ENCODE peak calls at places on chromosomes 4 and X, in four cellular contexts. O is K562, Q is HepG2, I is SK-N-SH. Z is an unnamed sample.

GRCh38 chrX:16750136-16750535 is 30.7 kb downstream of the SYAP1 start:
- DNase-seq in I (no peak), Q (no peak), O (no peak), Z (no peak)

GRCh38 chrX:45347877-45348675 is 147.4 kb upstream of the DIPK2B start:
- DNase-seq in I (no peak), O (no peak), Q (no peak), Z (no peak)

GRCh38 chrX:130186645-130187044 is 14.9 kb downstream of the RAB33A start:
- DNase-seq in I (peak), O (no peak), Q (no peak), Z (no peak)

GRCh38 chrX:71671938-71672337 is 4.6 kb downstream of the LOC101059915 start:
- DNase-seq in Q (no peak), O (no peak), I (no peak), Z (no peak)

GRCh38 chr4:68271851-68272756 is 26.6 kb upstream of the TMPRSS11B start:
- DNase-seq in I (peak), Q (peak), O (peak), Z (peak)

GRCh38 chrX:152735860-152736511 is 2.4 kb downstream of the MAGEA12 start:
- DNase-seq in O (no peak), I (no peak), Q (no peak), Z (no peak)

GRCh38 chrX:43328358-43328946 is 327.6 kb upstream of the MAOA start:
- DNase-seq in O (no peak), I (no peak), Q (no peak), Z (no peak)

GRCh38 chr4:180610317-180610716 is 1632.9 kb upstream of the TENM3 start:
- DNase-seq in O (no peak), I (no peak), Q (no peak), Z (no peak)

GRCh38 chr4:56388311-56388710 is 1.0 kb upstream of the AASDH start:
- DNase-seq in Q (no peak), O (peak), I (no peak), Z (no peak)

GRCh38 chrX:74325130-74326059 is 21.4 kb downstream of the ZCCHC13 start:
- DNase-seq in O (peak), Q (no peak), I (peak), Z (no peak)

GRCh38 chrX:9352683-9353430 is 112.0 kb upstream of the TBL1X start:
- DNase-seq in O (peak), I (no peak), Q (peak), Z (no peak)

GRCh38 chrX:103608305-103608963 is 671 bp downstream of the TCEAL3 start:
- DNase-seq in I (peak), Q (no peak), O (no peak), Z (no peak)

GRCh38 chr4:3440011-3440410 is 1.8 kb upstream of the HGFAC start:
- DNase-seq in O (no peak), Q (no peak), I (no peak), Z (no peak)

GRCh38 chr4:3442460-3442958 is 741 bp downstream of the HGFAC start:
- DNase-seq in I (no peak), Q (peak), O (no peak), Z (no peak)

GRCh38 chr4:3439391-3439790 is 2.4 kb upstream of the HGFAC start:
- DNase-seq in O (no peak), Q (no peak), I (no peak), Z (no peak)

GRCh38 chr4:3441501-3442459 is at the start of gene HGFAC:
- DNase-seq in Q (peak), O (no peak), I (no peak), Z (no peak)

GRCh38 chr4:3440979-3441500 is 728 bp upstream of the HGFAC start:
- DNase-seq in O (peak), I (no peak), Q (no peak), Z (no peak)
- TF ChIP-seq SIN3A in O (no peak), I (no peak), Q (no peak), Z (no peak)

DNA sequence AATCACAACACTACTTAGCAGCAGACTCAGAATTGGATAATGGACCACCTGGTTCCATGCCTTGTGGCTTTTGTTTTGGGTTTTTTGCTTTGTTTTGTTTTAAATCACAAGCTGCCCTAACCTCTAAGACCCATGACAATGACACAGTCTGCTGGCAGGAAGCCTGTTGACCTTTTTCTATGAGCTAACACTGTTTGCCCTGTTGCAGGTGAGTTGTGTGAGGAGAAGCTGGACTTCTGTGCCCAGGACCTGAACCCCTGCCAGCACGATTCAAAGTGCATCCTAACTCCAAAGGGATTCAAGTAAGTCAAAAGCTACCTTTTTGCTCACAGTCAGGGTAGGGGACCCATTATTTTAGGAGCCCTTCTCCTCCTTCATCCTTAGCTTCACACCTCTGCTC is 110.8 kb upstream of the PACRGL start:
- DNase-seq in I (no peak), O (no peak), Q (no peak), Z (no peak)
- TF ChIP-seq ELF1 in I (no peak), O (no peak), Q (no peak), Z (no peak)

GRCh38 chrX:107736781-107737531 is 38.6 kb downstream of the TSC22D3 start:
- DNase-seq in O (no peak), Q (peak), I (no peak), Z (no peak)
- TF ChIP-seq SIN3A in O (no peak), Q (no peak), I (no peak), Z (no peak)

GRCh38 chr4:38757945-38758344 is 24.8 kb downstream of the TLR10 start:
- DNase-seq in I (no peak), O (peak), Q (no peak), Z (peak)
- TF ChIP-seq ELF1 in I (no peak), O (no peak), Q (no peak), Z (no peak)

GRCh38 chrX:6024204-6024603 is 204.5 kb downstream of the NLGN4X start:
- DNase-seq in O (no peak), Q (no peak), I (no peak), Z (no peak)

GRCh38 chrX:6026484-6026883 is 202.2 kb downstream of the NLGN4X start:
- DNase-seq in I (no peak), O (no peak), Q (no peak), Z (no peak)

GRCh38 chrX:6026980-6027379 is 201.7 kb downstream of the NLGN4X start:
- DNase-seq in O (no peak), Q (no peak), I (no peak), Z (no peak)

DNA sequence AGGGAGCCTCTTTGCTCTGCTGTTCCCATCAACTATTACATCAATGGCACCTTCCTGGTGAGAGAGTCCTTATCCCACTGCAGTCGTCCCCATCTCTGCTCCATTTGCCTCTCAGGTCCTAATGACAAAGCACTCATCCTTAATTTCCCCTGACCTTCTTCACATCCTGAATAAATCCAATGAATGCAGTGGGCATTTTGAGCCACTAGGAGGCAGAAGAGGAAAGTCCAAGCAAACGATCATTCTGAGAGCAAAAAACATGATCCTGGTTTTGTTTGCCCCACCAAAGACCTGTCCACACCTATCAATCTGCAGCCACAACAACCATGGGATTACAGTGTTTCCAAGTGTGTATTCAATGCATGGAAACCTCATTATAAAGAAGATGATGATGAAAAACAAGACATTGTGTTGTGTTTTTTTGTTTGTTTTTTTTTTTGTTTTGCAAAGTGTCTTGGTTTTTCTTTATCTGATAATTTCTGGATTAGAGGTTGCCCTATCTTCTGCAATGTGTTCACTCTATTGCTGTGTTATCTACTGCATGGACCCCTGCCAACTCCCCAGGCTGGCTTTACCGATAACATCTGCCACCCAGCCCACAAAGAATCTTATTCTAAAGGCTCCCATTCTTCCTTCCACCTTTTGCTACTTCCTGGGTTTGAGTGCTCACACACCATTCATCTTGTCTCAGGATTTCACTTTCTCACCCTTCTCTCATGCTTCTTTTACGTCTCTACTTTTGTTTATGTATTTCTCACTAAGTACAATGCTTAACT is 207.2 kb downstream of the NLGN4X start:
- DNase-seq in O (no peak), I (peak), Q (peak), Z (no peak)
- TF ChIP-seq SIN3A in O (no peak), I (no peak), Q (no peak), Z (no peak)

GRCh38 chr4:107845721-107846120 is 21.0 kb downstream of the SGMS2 start:
- DNase-seq in O (no peak), I (no peak), Q (no peak), Z (no peak)
- TF ChIP-seq ELF1 in O (no peak), I (no peak), Q (no peak), Z (no peak)

DNA sequence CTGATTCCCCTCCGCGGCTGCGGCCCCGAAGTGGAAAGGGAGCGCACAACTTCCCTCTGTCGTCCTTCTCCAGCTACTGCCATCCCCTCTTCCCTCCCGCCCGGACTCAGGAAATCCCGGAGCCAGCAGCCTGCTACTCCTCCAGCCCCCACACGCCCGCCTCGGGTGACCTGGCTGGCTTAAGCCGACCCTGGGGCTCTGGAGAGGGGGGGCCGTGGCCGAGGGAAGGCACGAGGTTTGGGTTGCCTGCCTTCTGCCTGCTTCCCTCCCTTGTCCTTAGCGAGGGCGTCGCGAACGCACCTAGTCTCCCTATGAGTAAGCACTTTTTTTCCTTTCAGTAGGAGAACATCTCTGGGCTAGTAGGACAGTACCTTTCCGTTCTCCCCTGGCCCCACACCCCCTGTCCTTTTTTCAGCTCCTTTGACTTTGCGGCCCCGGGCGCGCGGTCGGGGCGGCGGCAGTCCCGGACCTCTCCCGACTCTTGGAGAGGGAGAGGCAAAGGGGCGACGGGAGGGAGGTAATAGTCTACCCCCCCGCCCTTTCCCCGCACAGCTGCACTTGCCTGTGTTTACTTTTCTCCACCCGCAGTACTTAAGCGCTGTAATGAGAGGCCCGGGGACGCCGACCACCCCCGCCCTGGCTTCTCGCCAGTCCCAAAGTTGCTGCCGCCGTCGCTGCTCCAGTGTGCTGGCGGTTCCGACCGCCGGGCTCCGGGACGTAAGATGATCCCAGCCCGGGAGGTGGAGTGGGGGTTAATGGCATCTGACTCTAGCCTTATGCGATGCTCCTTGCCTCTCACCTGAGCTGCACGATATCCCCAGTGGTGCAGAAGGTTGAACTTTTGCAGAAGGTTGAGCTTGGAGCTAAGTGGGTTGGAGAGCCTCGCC is 874 bp downstream of the PLS3 start:
- DNase-seq in O (peak), Q (peak), I (peak), Z (no peak)
- TF ChIP-seq SIN3A in O (no peak), Q (peak), I (no peak), Z (no peak)

DNA sequence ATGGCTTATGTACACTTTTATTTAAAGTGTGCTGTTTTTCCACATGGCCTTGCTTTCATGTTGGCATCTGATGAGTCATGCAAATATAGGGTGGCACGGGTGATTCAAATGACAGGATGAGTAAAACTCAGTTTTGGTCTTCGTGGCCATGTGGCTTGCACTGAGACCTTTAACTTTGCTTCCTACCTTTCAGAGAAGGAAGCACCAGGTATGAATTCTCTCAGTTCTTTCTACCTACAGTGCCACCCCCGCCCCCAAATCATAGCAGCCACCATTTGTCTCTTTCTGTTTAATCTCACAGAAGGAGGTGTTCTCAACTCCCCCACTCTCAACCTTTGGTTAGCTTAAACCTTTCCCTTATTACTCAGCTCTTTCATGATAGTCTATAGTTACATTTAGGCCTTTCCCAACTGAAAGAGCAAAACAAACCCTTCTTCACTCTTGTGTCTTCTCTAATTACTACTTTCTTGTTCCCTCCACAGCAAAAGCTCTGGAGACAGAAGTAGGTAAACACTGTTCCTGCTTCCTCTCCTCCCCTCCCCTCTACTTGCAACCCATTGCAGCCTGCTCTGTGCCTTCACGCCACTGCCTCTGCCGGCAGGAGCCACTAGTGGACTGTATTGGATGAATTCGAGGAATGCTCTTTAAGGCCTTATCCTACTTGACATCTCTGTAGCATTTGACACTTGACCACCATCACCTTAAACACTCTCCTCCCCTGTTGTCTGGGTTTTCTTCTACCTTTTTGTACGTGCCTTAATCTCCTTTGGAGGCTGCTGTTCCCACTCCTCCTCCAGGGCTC is 123.7 kb downstream of the AFF1 start:
- DNase-seq in Q (no peak), I (no peak), O (peak), Z (peak)
- TF ChIP-seq ELF1 in Q (no peak), I (no peak), O (no peak), Z (no peak)

Z was measured in HCT116.